ENCODE peak calls at places on chromosome 10, in eight cellular contexts. T is lung, J is Panc1, L is psoas muscle, D is coronary artery, U is mammary epithelial cell, O is AG10803, B is hepatocyte. K is an unnamed sample.

GRCh38 chr10:126430512-126430911 is 42.2 kb upstream of the ADAM12 start:
- DNase-seq in T (no peak), J (no peak), L (no peak), D (no peak), U (no peak), O (no peak), B (no peak), K (no peak)

GRCh38 chr10:126964190-126964589 is 59.0 kb downstream of the DOCK1 start:
- DNase-seq in T (no peak), J (no peak), L (no peak), D (no peak), U (no peak), O (no peak), B (no peak), K (no peak)

GRCh38 chr10:520402-520787 is 169.1 kb downstream of the DIP2C start:
- DNase-seq in T (no peak), J (no peak), L (no peak), D (no peak), U (peak), O (peak), B (no peak), K (no peak)

GRCh38 chr10:21171936-21172773 is 275.0 kb upstream of the NEBL start:
- DNase-seq in T (no peak), J (no peak), L (no peak), D (no peak), U (no peak), O (no peak), B (no peak), K (no peak)

GRCh38 chr10:36888925-36889573 is 236.3 kb upstream of the ANKRD30A start:
- DNase-seq in T (no peak), J (peak), L (no peak), D (no peak), U (peak), O (peak), B (peak), K (no peak)

GRCh38 chr10:98023024-98023423 is 7.4 kb downstream of the CRTAC1 start:
- DNase-seq in T (no peak), J (no peak), L (no peak), D (no peak), U (no peak), O (no peak), B (no peak), K (no peak)

GRCh38 chr10:112716924-112717348 is 233.1 kb upstream of the TCF7L2 start:
- DNase-seq in T (no peak), J (peak), L (no peak), D (no peak), U (peak), O (no peak), B (peak), K (peak)

GRCh38 chr10:104333037-104333727 is 5.1 kb downstream of the ITPRIP start:
- DNase-seq in T (no peak), J (no peak), L (no peak), D (peak), U (no peak), O (no peak), B (no peak), K (no peak)

GRCh38 chr10:63502832-63503231 is 18.4 kb upstream of the REEP3 start:
- DNase-seq in T (no peak), J (no peak), L (no peak), D (no peak), U (no peak), O (no peak), B (no peak), K (no peak)

DNA sequence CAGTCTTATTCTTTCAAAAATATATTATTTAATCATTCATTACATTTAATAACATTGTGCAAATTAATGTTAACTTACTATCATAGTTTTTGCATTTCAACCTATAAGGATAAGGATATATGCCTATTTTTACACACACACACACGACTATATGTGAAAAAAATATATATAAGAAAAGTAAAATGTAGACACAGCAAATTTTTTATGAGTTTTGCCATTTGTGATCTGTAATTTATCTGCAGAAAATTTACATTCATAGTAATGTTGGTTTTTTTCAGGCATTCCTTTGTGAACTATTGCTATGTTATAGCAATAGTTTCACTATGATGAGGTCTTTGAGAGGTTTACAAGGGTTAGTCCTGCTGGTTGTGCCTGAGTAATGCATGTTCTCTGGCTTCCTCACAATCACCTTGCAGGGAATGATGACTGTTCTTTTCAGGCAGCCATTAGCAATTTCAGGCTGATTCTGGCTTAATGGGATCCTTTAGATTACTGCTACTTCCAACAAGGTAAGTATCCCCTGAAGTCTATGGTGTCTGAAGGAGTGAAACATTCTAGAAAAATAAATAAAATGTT is 183.7 kb upstream of the CDK1 start:
- DNase-seq in T (no peak), J (no peak), L (no peak), D (no peak), U (peak), O (no peak), B (no peak), K (no peak)
- TF ChIP-seq CTCF in T (no peak), J (no peak), L (no peak), D (no peak), U (peak), O (peak), B (no peak), K (peak)

GRCh38 chr10:132338876-132339275 is 6.9 kb downstream of the LRRC27 start:
- DNase-seq in T (no peak), J (no peak), L (no peak), D (no peak), U (no peak), O (no peak), B (no peak), K (no peak)

GRCh38 chr10:132335189-132336063 is 3.4 kb downstream of the LRRC27 start:
- DNase-seq in T (peak), J (no peak), L (no peak), D (no peak), U (no peak), O (no peak), B (no peak), K (no peak)

GRCh38 chr10:132336064-132336746 is 4.2 kb downstream of the LRRC27 start:
- DNase-seq in T (no peak), J (no peak), L (no peak), D (no peak), U (no peak), O (no peak), B (no peak), K (no peak)

GRCh38 chr10:132334883-132335188 is 2.8 kb downstream of the LRRC27 start:
- DNase-seq in T (no peak), J (no peak), L (no peak), D (no peak), U (no peak), O (no peak), B (no peak), K (no peak)

DNA sequence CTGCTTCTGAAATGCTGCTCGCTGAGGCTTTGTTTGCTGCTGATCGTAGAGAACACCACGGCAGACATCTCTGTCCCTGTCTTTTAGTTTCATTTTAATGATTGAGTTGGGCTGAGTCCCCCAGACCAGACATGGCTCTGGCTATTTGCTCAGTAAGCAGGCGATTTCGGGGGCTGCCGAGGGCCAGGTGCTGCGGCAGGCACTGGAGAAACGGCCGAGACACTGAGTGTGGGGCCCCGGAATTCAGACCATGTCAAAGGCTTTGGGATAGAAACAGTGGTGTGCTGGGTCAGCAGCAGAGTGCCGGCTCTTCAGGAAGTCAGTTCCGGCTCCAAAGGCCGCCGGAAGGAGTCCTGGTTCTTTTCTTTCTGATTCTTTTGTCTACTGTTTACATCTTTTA is 5.0 kb downstream of the LRRC27 start:
- DNase-seq in T (no peak), J (no peak), L (no peak), D (no peak), U (no peak), O (no peak), B (no peak), K (no peak)
- H3K4me3 ChIP-seq in T (peak), J (peak), L (peak), D (peak), U (no peak), O (peak), B (no peak), K (peak)

GRCh38 chr10:5014936-5015335 is 11.3 kb upstream of the AKR1C2 start:
- DNase-seq in T (no peak), J (no peak), L (no peak), D (no peak), U (no peak), O (peak), B (no peak), K (no peak)
- TF ChIP-seq CTCF in T (no peak), J (peak), L (peak), D (no peak), U (peak), O (peak), B (no peak), K (no peak)

GRCh38 chr10:70053212-70053895 is 708 bp downstream of the MACROH2A2 start:
- DNase-seq in T (no peak), J (no peak), L (no peak), D (no peak), U (peak), O (peak), B (peak), K (no peak)
- H3K4me3 ChIP-seq in T (peak), J (peak), L (peak), D (peak), U (peak), O (peak), B (peak), K (peak)